ENCODE peak calls at places on chromosomes 6 and 20, in eight cellular contexts. One of them, this sample, is unnamed.
A peak's percentile ranks its signal among the peaks of the same experiment; 100 is the strongest.

GRCh38 chr6:13135152-13135551 is 193.2 kb downstream of the TBC1D7 start:
- DNase-seq in activated CD4-positive, alpha-beta T cell treated with anti-CD3 and anti-CD28 coated beads for 24 hours: no peak
- DNase-seq in NCI-H460: no peak
- DNase-seq in iris pigment epithelial cell: no peak
- DNase-seq in stomach: no peak
- DNase-seq in HTR-8/SVneo: no peak
- DNase-seq in globus pallidus: no peak
- DNase-seq in NCI-H1092: no peak
- DNase-seq in this sample: no peak

GRCh38 chr6:69875715-69876114 is 9.4 kb downstream of the COL19A1 start:
- DNase-seq in stomach: no peak
- DNase-seq in globus pallidus: no peak
- DNase-seq in HTR-8/SVneo: no peak
- DNase-seq in iris pigment epithelial cell: no peak
- DNase-seq in NCI-H460: no peak
- DNase-seq in activated CD4-positive, alpha-beta T cell treated with anti-CD3 and anti-CD28 coated beads for 24 hours: no peak
- DNase-seq in NCI-H1092: no peak
- DNase-seq in this sample: no peak

GRCh38 chr6:92559002-92559401 is 860.4 kb downstream of the EPHA7 start:
- DNase-seq in stomach: no peak
- DNase-seq in NCI-H460: no peak
- DNase-seq in HTR-8/SVneo: no peak
- DNase-seq in NCI-H1092: no peak
- DNase-seq in globus pallidus: no peak
- DNase-seq in activated CD4-positive, alpha-beta T cell treated with anti-CD3 and anti-CD28 coated beads for 24 hours: no peak
- DNase-seq in iris pigment epithelial cell: no peak
- DNase-seq in this sample: no peak

GRCh38 chr20:14696937-14697336 is 359.5 kb upstream of the FLRT3 start:
- DNase-seq in NCI-H1092: no peak
- DNase-seq in iris pigment epithelial cell: no peak
- DNase-seq in globus pallidus: no peak
- DNase-seq in activated CD4-positive, alpha-beta T cell treated with anti-CD3 and anti-CD28 coated beads for 24 hours: no peak
- DNase-seq in HTR-8/SVneo: no peak
- DNase-seq in NCI-H460: no peak
- DNase-seq in stomach: no peak
- DNase-seq in this sample: no peak

GRCh38 chr6:4727671-4728435 is 48.4 kb upstream of the CDYL start:
- DNase-seq in HTR-8/SVneo: no peak
- DNase-seq in iris pigment epithelial cell: no peak
- DNase-seq in NCI-H1092: no peak
- DNase-seq in activated CD4-positive, alpha-beta T cell treated with anti-CD3 and anti-CD28 coated beads for 24 hours: no peak
- DNase-seq in stomach: no peak
- DNase-seq in globus pallidus: no peak
- DNase-seq in NCI-H460: no peak
- DNase-seq in this sample: no peak

GRCh38 chr20:51462566-51463276 is 79.8 kb downstream of the NFATC2 start:
- DNase-seq in globus pallidus: peak; percentile 68
- DNase-seq in iris pigment epithelial cell: peak; percentile 77
- DNase-seq in stomach: no peak
- DNase-seq in NCI-H460: no peak
- DNase-seq in activated CD4-positive, alpha-beta T cell treated with anti-CD3 and anti-CD28 coated beads for 24 hours: no peak
- DNase-seq in NCI-H1092: peak; percentile 48
- DNase-seq in HTR-8/SVneo: no peak
- DNase-seq in this sample: no peak

GRCh38 chr6:7978736-7979135 is 68.1 kb upstream of the TXNDC5 start:
- DNase-seq in NCI-H1092: no peak
- DNase-seq in stomach: no peak
- DNase-seq in activated CD4-positive, alpha-beta T cell treated with anti-CD3 and anti-CD28 coated beads for 24 hours: no peak
- DNase-seq in iris pigment epithelial cell: peak; percentile 48
- DNase-seq in NCI-H460: no peak
- DNase-seq in HTR-8/SVneo: no peak
- DNase-seq in globus pallidus: no peak
- DNase-seq in this sample: no peak

GRCh38 chr20:32917191-32917950 is 58.6 kb downstream of the EFCAB8 start:
- DNase-seq in globus pallidus: no peak
- DNase-seq in NCI-H1092: no peak
- DNase-seq in stomach: peak; percentile 13
- DNase-seq in NCI-H460: no peak
- DNase-seq in iris pigment epithelial cell: no peak
- DNase-seq in activated CD4-positive, alpha-beta T cell treated with anti-CD3 and anti-CD28 coated beads for 24 hours: no peak
- DNase-seq in HTR-8/SVneo: no peak
- DNase-seq in this sample: peak; percentile 32

GRCh38 chr6:20483902-20484497 is 50.3 kb upstream of the CDKAL1 start:
- DNase-seq in NCI-H1092: no peak
- DNase-seq in NCI-H460: no peak
- DNase-seq in globus pallidus: no peak
- DNase-seq in activated CD4-positive, alpha-beta T cell treated with anti-CD3 and anti-CD28 coated beads for 24 hours: no peak
- DNase-seq in HTR-8/SVneo: no peak
- DNase-seq in iris pigment epithelial cell: peak; percentile 66
- DNase-seq in stomach: no peak
- DNase-seq in this sample: no peak

GRCh38 chr20:17683218-17684076 is 1.4 kb upstream of the RRBP1 start:
- DNase-seq in iris pigment epithelial cell: no peak
- DNase-seq in NCI-H1092: no peak
- DNase-seq in HTR-8/SVneo: no peak
- DNase-seq in globus pallidus: no peak
- DNase-seq in activated CD4-positive, alpha-beta T cell treated with anti-CD3 and anti-CD28 coated beads for 24 hours: no peak
- DNase-seq in NCI-H460: no peak
- DNase-seq in stomach: no peak
- DNase-seq in this sample: no peak

GRCh38 chr6:55902796-55903195 is 27.4 kb upstream of the BMP5 start:
- DNase-seq in activated CD4-positive, alpha-beta T cell treated with anti-CD3 and anti-CD28 coated beads for 24 hours: no peak
- DNase-seq in iris pigment epithelial cell: peak; percentile 46
- DNase-seq in HTR-8/SVneo: no peak
- DNase-seq in stomach: no peak
- DNase-seq in NCI-H1092: no peak
- DNase-seq in globus pallidus: no peak
- DNase-seq in NCI-H460: no peak
- DNase-seq in this sample: no peak

GRCh38 chr6:14851286-14851685 is 394.6 kb upstream of the JARID2 start:
- DNase-seq in iris pigment epithelial cell: peak; percentile 8
- DNase-seq in HTR-8/SVneo: no peak
- DNase-seq in NCI-H460: no peak
- DNase-seq in activated CD4-positive, alpha-beta T cell treated with anti-CD3 and anti-CD28 coated beads for 24 hours: no peak
- DNase-seq in stomach: no peak
- DNase-seq in NCI-H1092: no peak
- DNase-seq in globus pallidus: no peak
- DNase-seq in this sample: no peak

GRCh38 chr20:10603971-10604864 is 69.6 kb downstream of the JAG1 start:
- DNase-seq in globus pallidus: peak; percentile 44
- DNase-seq in NCI-H460: peak; percentile 79
- DNase-seq in stomach: no peak
- DNase-seq in activated CD4-positive, alpha-beta T cell treated with anti-CD3 and anti-CD28 coated beads for 24 hours: no peak
- DNase-seq in iris pigment epithelial cell: peak; percentile 88
- DNase-seq in NCI-H1092: no peak
- DNase-seq in HTR-8/SVneo: peak; percentile 82
- DNase-seq in this sample: no peak

GRCh38 chr20:3720626-3721025 is 8.2 kb upstream of the SIGLEC1 start:
- DNase-seq in NCI-H460: no peak
- DNase-seq in iris pigment epithelial cell: no peak
- DNase-seq in activated CD4-positive, alpha-beta T cell treated with anti-CD3 and anti-CD28 coated beads for 24 hours: no peak
- DNase-seq in HTR-8/SVneo: no peak
- DNase-seq in NCI-H1092: no peak
- DNase-seq in stomach: no peak
- DNase-seq in globus pallidus: no peak
- DNase-seq in this sample: no peak

GRCh38 chr6:54267798-54268197 is 40.4 kb upstream of the TINAG start:
- DNase-seq in activated CD4-positive, alpha-beta T cell treated with anti-CD3 and anti-CD28 coated beads for 24 hours: no peak
- DNase-seq in stomach: no peak
- DNase-seq in iris pigment epithelial cell: peak; percentile 65
- DNase-seq in NCI-H460: peak; percentile 56
- DNase-seq in NCI-H1092: no peak
- DNase-seq in globus pallidus: no peak
- DNase-seq in HTR-8/SVneo: no peak
- DNase-seq in this sample: no peak

GRCh38 chr6:45966797-45967196 is 48.9 kb downstream of the CLIC5 start:
- DNase-seq in NCI-H1092: no peak
- DNase-seq in HTR-8/SVneo: no peak
- DNase-seq in stomach: no peak
- DNase-seq in iris pigment epithelial cell: no peak
- DNase-seq in NCI-H460: no peak
- DNase-seq in globus pallidus: no peak
- DNase-seq in activated CD4-positive, alpha-beta T cell treated with anti-CD3 and anti-CD28 coated beads for 24 hours: no peak
- DNase-seq in this sample: no peak

GRCh38 chr6:124436803-124437202 is 525.4 kb upstream of the RNF217 start:
- DNase-seq in NCI-H460: no peak
- DNase-seq in stomach: no peak
- DNase-seq in NCI-H1092: no peak
- DNase-seq in globus pallidus: no peak
- DNase-seq in activated CD4-positive, alpha-beta T cell treated with anti-CD3 and anti-CD28 coated beads for 24 hours: no peak
- DNase-seq in iris pigment epithelial cell: no peak
- DNase-seq in HTR-8/SVneo: no peak
- DNase-seq in this sample: no peak

GRCh38 chr6:99189823-99190721 is 159.4 kb downstream of the FAXC start:
- DNase-seq in globus pallidus: no peak
- DNase-seq in HTR-8/SVneo: no peak
- DNase-seq in NCI-H460: no peak
- DNase-seq in NCI-H1092: no peak
- DNase-seq in activated CD4-positive, alpha-beta T cell treated with anti-CD3 and anti-CD28 coated beads for 24 hours: no peak
- DNase-seq in iris pigment epithelial cell: no peak
- DNase-seq in stomach: no peak
- DNase-seq in this sample: no peak

GRCh38 chr6:414447-414846 is 22.9 kb downstream of the IRF4 start:
- DNase-seq in iris pigment epithelial cell: no peak
- DNase-seq in stomach: no peak
- DNase-seq in globus pallidus: no peak
- DNase-seq in HTR-8/SVneo: no peak
- DNase-seq in NCI-H460: no peak
- DNase-seq in NCI-H1092: no peak
- DNase-seq in activated CD4-positive, alpha-beta T cell treated with anti-CD3 and anti-CD28 coated beads for 24 hours: no peak
- DNase-seq in this sample: no peak

GRCh38 chr6:148497256-148497655 is 154.6 kb downstream of the SASH1 start:
- DNase-seq in stomach: no peak
- DNase-seq in iris pigment epithelial cell: peak; percentile 89
- DNase-seq in HTR-8/SVneo: no peak
- DNase-seq in globus pallidus: no peak
- DNase-seq in NCI-H460: no peak
- DNase-seq in activated CD4-positive, alpha-beta T cell treated with anti-CD3 and anti-CD28 coated beads for 24 hours: no peak
- DNase-seq in NCI-H1092: no peak
- DNase-seq in this sample: no peak

GRCh38 chr20:47054506-47054905 is 159.9 kb downstream of the EYA2 start:
- DNase-seq in globus pallidus: no peak
- DNase-seq in iris pigment epithelial cell: no peak
- DNase-seq in stomach: no peak
- DNase-seq in activated CD4-positive, alpha-beta T cell treated with anti-CD3 and anti-CD28 coated beads for 24 hours: no peak
- DNase-seq in NCI-H460: no peak
- DNase-seq in NCI-H1092: no peak
- DNase-seq in HTR-8/SVneo: no peak
- DNase-seq in this sample: no peak

GRCh38 chr6:26195924-26196845 is 109.0 kb downstream of the HFE start:
- DNase-seq in activated CD4-positive, alpha-beta T cell treated with anti-CD3 and anti-CD28 coated beads for 24 hours: no peak
- DNase-seq in iris pigment epithelial cell: peak; percentile 24
- DNase-seq in NCI-H1092: no peak
- DNase-seq in globus pallidus: no peak
- DNase-seq in stomach: no peak
- DNase-seq in NCI-H460: no peak
- DNase-seq in HTR-8/SVneo: no peak
- DNase-seq in this sample: peak; percentile 80

GRCh38 chr6:39044181-39044580 is 4.4 kb upstream of the GLP1R start:
- DNase-seq in NCI-H460: no peak
- DNase-seq in iris pigment epithelial cell: no peak
- DNase-seq in HTR-8/SVneo: no peak
- DNase-seq in activated CD4-positive, alpha-beta T cell treated with anti-CD3 and anti-CD28 coated beads for 24 hours: no peak
- DNase-seq in NCI-H1092: no peak
- DNase-seq in globus pallidus: no peak
- DNase-seq in stomach: no peak
- DNase-seq in this sample: no peak

GRCh38 chr20:64099880-64100565 is 7.3 kb downstream of the NPBWR2 start:
- DNase-seq in NCI-H460: no peak
- DNase-seq in activated CD4-positive, alpha-beta T cell treated with anti-CD3 and anti-CD28 coated beads for 24 hours: no peak
- DNase-seq in HTR-8/SVneo: no peak
- DNase-seq in stomach: no peak
- DNase-seq in iris pigment epithelial cell: no peak
- DNase-seq in globus pallidus: no peak
- DNase-seq in NCI-H1092: peak; percentile 15
- DNase-seq in this sample: no peak

GRCh38 chr6:162670345-162670744 is 57.2 kb downstream of the PRKN start:
- DNase-seq in stomach: no peak
- DNase-seq in iris pigment epithelial cell: no peak
- DNase-seq in globus pallidus: no peak
- DNase-seq in activated CD4-positive, alpha-beta T cell treated with anti-CD3 and anti-CD28 coated beads for 24 hours: no peak
- DNase-seq in NCI-H460: no peak
- DNase-seq in NCI-H1092: no peak
- DNase-seq in HTR-8/SVneo: no peak
- DNase-seq in this sample: no peak

GRCh38 chr20:41499961-41500725 is 118.0 kb downstream of the CHD6 start:
- DNase-seq in HTR-8/SVneo: no peak
- DNase-seq in activated CD4-positive, alpha-beta T cell treated with anti-CD3 and anti-CD28 coated beads for 24 hours: no peak
- DNase-seq in globus pallidus: no peak
- DNase-seq in NCI-H1092: no peak
- DNase-seq in iris pigment epithelial cell: peak; percentile 66
- DNase-seq in stomach: no peak
- DNase-seq in NCI-H460: no peak
- DNase-seq in this sample: no peak

GRCh38 chr6:20255428-20255827 is 43.2 kb upstream of the MBOAT1 start:
- DNase-seq in activated CD4-positive, alpha-beta T cell treated with anti-CD3 and anti-CD28 coated beads for 24 hours: no peak
- DNase-seq in iris pigment epithelial cell: no peak
- DNase-seq in HTR-8/SVneo: no peak
- DNase-seq in globus pallidus: no peak
- DNase-seq in NCI-H1092: no peak
- DNase-seq in NCI-H460: no peak
- DNase-seq in stomach: no peak
- DNase-seq in this sample: no peak